ENCODE peak calls at places on chromosomes 16 and 17, in ten cellular contexts. M, F, P, W, E, K, R, V, G and J are unnamed samples.

GRCh38 chr17:3894927-3895343 is 2.1 kb upstream of the CAMKK1 start:
- DNase-seq in M (no peak), F (peak), P (no peak), W (peak), E (no peak), K (no peak), R (peak), V (peak), G (peak), J (no peak)

GRCh38 chr16:67942200-67942509 is 1.8 kb downstream of the LCAT start:
- DNase-seq in M (no peak), F (peak), P (no peak), W (no peak), E (peak), K (no peak), R (no peak), V (no peak), G (peak), J (no peak)

GRCh38 chr17:61659437-61659836 is 68.4 kb upstream of the NACA2 start:
- DNase-seq in M (no peak), F (no peak), P (no peak), W (no peak), E (no peak), K (no peak), R (no peak), V (no peak), G (no peak), J (no peak)

GRCh38 chr17:7034955-7035590 is 742 bp upstream of the SLC16A13 start:
- DNase-seq in M (no peak), F (no peak), P (no peak), W (no peak), E (peak), K (no peak), R (no peak), V (no peak), G (no peak), J (no peak)

GRCh38 chr17:9976283-9977009 is 71.4 kb upstream of the RCVRN start:
- DNase-seq in M (no peak), F (no peak), P (no peak), W (no peak), E (no peak), K (no peak), R (no peak), V (no peak), G (no peak), J (no peak)

GRCh38 chr17:28524476-28525415 is 18.6 kb downstream of the FOXN1 start:
- DNase-seq in M (peak), F (peak), P (no peak), W (peak), E (no peak), K (peak), R (peak), V (no peak), G (peak), J (peak)

GRCh38 chr16:29029168-29029994 is 44.5 kb downstream of the LAT start:
- DNase-seq in M (peak), F (peak), P (peak), W (no peak), E (peak), K (peak), R (no peak), V (no peak), G (no peak), J (peak)

GRCh38 chr16:89700649-89701424 is 668 bp downstream of the SPATA2L start:
- DNase-seq in M (peak), F (peak), P (no peak), W (peak), E (peak), K (no peak), R (peak), V (peak), G (peak), J (no peak)

GRCh38 chr16:27330542-27330941 is 16.8 kb downstream of the IL4R start:
- DNase-seq in M (peak), F (peak), P (peak), W (no peak), E (peak), K (peak), R (no peak), V (peak), G (no peak), J (peak)

GRCh38 chr16:84199861-84200260 is 8.9 kb downstream of the ADAD2 start:
- DNase-seq in M (peak), F (no peak), P (no peak), W (no peak), E (no peak), K (no peak), R (no peak), V (no peak), G (no peak), J (no peak)

GRCh38 chr16:716250-716607 is 1.3 kb downstream of the METRN start:
- DNase-seq in M (no peak), F (peak), P (no peak), W (peak), E (no peak), K (no peak), R (peak), V (no peak), G (no peak), J (no peak)

DNA sequence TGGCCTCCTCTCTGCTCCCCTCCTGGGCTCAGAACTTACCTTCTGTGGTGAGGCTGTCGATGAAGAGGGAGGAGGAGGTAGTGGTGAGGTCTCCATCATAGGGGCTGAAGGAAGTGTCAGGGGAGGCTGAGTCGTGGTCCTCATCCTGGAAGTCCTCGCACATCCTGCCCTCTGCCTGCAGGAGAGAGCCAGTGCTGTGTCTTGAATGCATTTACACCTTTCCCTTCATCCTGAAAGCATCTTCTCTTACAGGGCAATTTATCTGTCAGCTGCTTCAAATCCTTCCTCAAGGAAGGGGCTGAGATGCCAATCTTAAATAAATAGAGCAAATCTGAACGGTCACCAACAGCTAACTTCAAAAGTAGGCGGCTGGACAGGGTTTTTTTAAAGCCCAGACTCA is 73.6 kb downstream of the PLXDC1 start:
- DNase-seq in M (no peak), F (no peak), P (no peak), W (no peak), E (no peak), K (no peak), R (no peak), V (no peak), G (no peak), J (no peak)
- TF ChIP-seq CTCF in M (no peak), F (peak), P (no peak), W (no peak), E (no peak), K (peak), R (no peak), V (no peak), G (no peak), J (peak)

GRCh38 chr16:70453117-70453890 is 1.1 kb upstream of the FCSK start:
- DNase-seq in M (no peak), F (no peak), P (no peak), W (no peak), E (no peak), K (no peak), R (no peak), V (no peak), G (no peak), J (no peak)
- H3K4me3 ChIP-seq in M (peak), F (peak), P (peak), W (peak), E (peak), K (peak), R (no peak), V (no peak), G (no peak), J (peak)

DNA sequence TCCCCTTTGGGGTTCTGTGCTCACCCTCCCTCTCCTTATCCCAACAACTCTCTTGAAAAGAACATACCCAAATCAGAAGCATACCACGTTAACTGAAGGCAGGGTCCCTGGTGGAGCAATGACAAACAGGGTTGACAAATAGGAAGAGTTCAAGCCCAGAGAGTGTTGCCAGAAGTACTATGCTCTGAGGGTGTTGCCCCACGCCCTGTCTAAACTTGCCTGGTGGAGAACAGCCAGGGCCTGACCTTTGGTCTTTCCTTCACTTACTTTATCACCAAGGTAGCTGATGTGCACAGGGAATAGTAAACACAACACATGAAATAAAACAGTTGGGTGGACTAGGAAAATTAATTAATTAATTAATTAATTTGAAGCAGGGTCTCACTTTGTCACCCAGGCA is 23.3 kb downstream of the ZNF75A start:
- DNase-seq in M (no peak), F (no peak), P (no peak), W (no peak), E (no peak), K (no peak), R (no peak), V (no peak), G (peak), J (no peak)
- TF ChIP-seq CTCF in M (no peak), F (no peak), P (no peak), W (no peak), E (no peak), K (no peak), R (no peak), V (no peak), G (no peak), J (no peak)

GRCh38 chr16:70463235-70463634 is 8.8 kb downstream of the FCSK start:
- DNase-seq in M (no peak), F (no peak), P (no peak), W (no peak), E (no peak), K (no peak), R (no peak), V (no peak), G (no peak), J (no peak)
- H3K4me3 ChIP-seq in M (no peak), F (no peak), P (no peak), W (no peak), E (no peak), K (no peak), R (no peak), V (no peak), G (no peak), J (no peak)

DNA sequence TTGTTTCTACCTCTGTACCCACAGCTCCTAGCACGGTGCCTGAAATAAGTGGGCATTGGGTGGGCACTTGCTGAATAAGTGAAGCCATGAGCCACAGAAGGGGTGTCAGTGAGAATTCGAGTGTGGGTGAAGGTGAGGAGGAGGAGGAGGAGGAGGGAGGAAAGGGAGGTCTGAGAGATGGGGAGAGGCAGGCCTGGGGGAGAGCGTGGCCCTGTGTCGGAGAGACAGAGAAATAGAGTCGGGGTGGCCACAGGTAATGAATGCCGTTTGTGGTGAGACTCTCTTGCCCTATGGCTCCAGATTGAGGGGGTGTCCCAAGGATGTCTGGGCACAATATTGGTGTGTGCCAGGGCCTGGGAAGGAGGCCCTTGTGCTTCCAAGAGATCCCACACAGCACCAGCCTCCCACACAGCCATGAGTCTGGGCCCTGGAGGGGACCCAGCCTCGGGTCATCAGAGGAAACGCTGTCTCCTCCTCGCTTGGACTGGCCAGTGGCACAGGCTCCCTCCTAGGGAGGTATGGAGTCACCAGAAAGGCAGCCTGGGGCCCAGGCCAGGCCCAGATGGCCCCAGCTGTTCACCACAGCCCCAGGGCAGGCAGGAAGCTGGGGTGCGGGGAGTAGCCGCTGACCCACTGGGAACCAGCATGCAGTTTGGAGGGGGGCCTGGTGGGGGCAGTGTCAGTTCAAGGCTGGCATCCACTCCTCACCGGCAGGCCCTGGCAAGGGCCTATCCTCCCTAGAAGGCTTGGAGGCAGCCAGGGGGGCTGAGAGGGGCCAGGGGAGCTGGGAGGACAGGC is 49.0 kb downstream of the SDK2 start:
- DNase-seq in M (peak), F (no peak), P (no peak), W (peak), E (no peak), K (no peak), R (no peak), V (no peak), G (peak), J (no peak)
- TF ChIP-seq CTCF in M (peak), F (peak), P (peak), W (no peak), E (no peak), K (peak), R (no peak), V (no peak), G (no peak), J (no peak)